ENCODE peak calls at places on chromosomes 3 and 15, in seven cellular contexts. Q, S, C, H, Z, D and E are unnamed samples. For H3K4me1, the result is how much of the 10 kb centered on the place peaks cover.

GRCh38 chr3:194294199-194294887 is 56.8 kb downstream of the CPN2 start:
- DNase-seq in Q (peak), S (no peak), C (peak), H (peak), Z (no peak), D (peak), E (no peak)

GRCh38 chr3:17459470-17459993 is 282.9 kb downstream of the TBC1D5 start:
- DNase-seq in Q (no peak), S (no peak), C (no peak), H (no peak), Z (no peak), D (no peak), E (no peak)

GRCh38 chr15:70815604-70816003 is 38.4 kb downstream of the LARP6 start:
- DNase-seq in Q (no peak), S (no peak), C (no peak), H (no peak), Z (no peak), D (no peak), E (no peak)

GRCh38 chr3:180036092-180036677 is 552 bp downstream of the PEX5L start:
- DNase-seq in Q (peak), S (no peak), C (no peak), H (no peak), Z (no peak), D (no peak), E (no peak)

GRCh38 chr15:45095661-45096060 is 18.3 kb downstream of the DUOX2 start:
- DNase-seq in Q (no peak), S (no peak), C (no peak), H (no peak), Z (peak), D (no peak), E (no peak)

GRCh38 chr3:143329567-143330164 is 210.1 kb downstream of the CHST2 start:
- DNase-seq in Q (no peak), S (no peak), C (peak), H (no peak), Z (no peak), D (no peak), E (no peak)

GRCh38 chr15:92899910-92900711 is at the start of gene CHD2:
- DNase-seq in Q (peak), S (peak), C (peak), H (peak), Z (no peak), D (peak), E (no peak)

GRCh38 chr15:25863067-25863967 is at the start of gene ATP10A:
- DNase-seq in Q (peak), S (no peak), C (peak), H (peak), Z (peak), D (peak), E (no peak)

GRCh38 chr3:103169289-103169688 is 734.5 kb downstream of the ZPLD1 start:
- DNase-seq in Q (no peak), S (no peak), C (no peak), H (no peak), Z (no peak), D (no peak), E (no peak)

GRCh38 chr15:69493406-69493805 is 40.8 kb downstream of the RPLP1 start:
- DNase-seq in Q (no peak), S (no peak), C (no peak), H (no peak), Z (no peak), D (no peak), E (no peak)

GRCh38 chr3:100184960-100185566 is 70.8 kb upstream of the FILIP1L start:
- DNase-seq in Q (no peak), S (no peak), C (no peak), H (no peak), Z (no peak), D (no peak), E (no peak)

GRCh38 chr3:25043757-25044156 is 384.3 kb upstream of the RARB start:
- DNase-seq in Q (no peak), S (no peak), C (no peak), H (no peak), Z (no peak), D (no peak), E (no peak)

GRCh38 chr3:147218976-147219375 is 187.4 kb downstream of the ZIC4 start:
- DNase-seq in Q (no peak), S (no peak), C (no peak), H (no peak), Z (no peak), D (no peak), E (no peak)

GRCh38 chr15:33871911-33872760 is 96.2 kb upstream of the CHRM5 start:
- DNase-seq in Q (no peak), S (no peak), C (no peak), H (no peak), Z (no peak), D (no peak), E (no peak)

GRCh38 chr3:143975549-143976152 is 4.0 kb downstream of the DIPK2A start:
- DNase-seq in Q (peak), S (no peak), C (no peak), H (no peak), Z (no peak), D (no peak), E (no peak)

GRCh38 chr15:73141216-73141900 is 89.1 kb downstream of the NEO1 start:
- DNase-seq in Q (no peak), S (no peak), C (no peak), H (no peak), Z (no peak), D (no peak), E (no peak)

GRCh38 chr3:71010731-71011455 is 572.6 kb downstream of the FOXP1 start:
- DNase-seq in Q (no peak), S (peak), C (no peak), H (no peak), Z (no peak), D (no peak), E (no peak)

GRCh38 chr3:165507576-165507975 is 311.4 kb upstream of the SLITRK3 start:
- DNase-seq in Q (no peak), S (no peak), C (no peak), H (no peak), Z (no peak), D (no peak), E (no peak)

GRCh38 chr15:89963301-89964288 is 37.5 kb upstream of the ZNF710 start:
- DNase-seq in Q (no peak), S (no peak), C (no peak), H (peak), Z (no peak), D (no peak), E (no peak)

GRCh38 chr3:65173841-65174240 is 486.0 kb upstream of the ADAMTS9 start:
- DNase-seq in Q (no peak), S (no peak), C (no peak), H (no peak), Z (no peak), D (no peak), E (no peak)

GRCh38 chr15:42150246-42150970 is 6.0 kb downstream of the PLA2G4F start:
- DNase-seq in Q (no peak), S (no peak), C (no peak), H (no peak), Z (no peak), D (no peak), E (no peak)

GRCh38 chr3:23888617-23889228 is 28.1 kb downstream of the NKIRAS1 start:
- DNase-seq in Q (peak), S (no peak), C (no peak), H (no peak), Z (no peak), D (no peak), E (no peak)

GRCh38 chr3:135621184-135621931 is 344.2 kb upstream of the PPP2R3A start:
- DNase-seq in Q (peak), S (no peak), C (peak), H (no peak), Z (no peak), D (no peak), E (no peak)

GRCh38 chr3:56890448-56891083 is 88.8 kb upstream of the ARHGEF3 start:
- DNase-seq in Q (no peak), S (peak), C (no peak), H (no peak), Z (no peak), D (no peak), E (no peak)

GRCh38 chr3:13574798-13575451 is 26.0 kb downstream of the FBLN2 start:
- DNase-seq in Q (no peak), S (no peak), C (no peak), H (no peak), Z (no peak), D (no peak), E (no peak)

GRCh38 chr15:87871738-87872315 is 384.7 kb downstream of the NTRK3 start:
- DNase-seq in Q (no peak), S (no peak), C (no peak), H (no peak), Z (no peak), D (no peak), E (no peak)

GRCh38 chr15:25170113-25170731 is 215.4 kb downstream of the SNRPN start:
- DNase-seq in Q (no peak), S (no peak), C (peak), H (peak), Z (peak), D (peak), E (no peak)

GRCh38 chr3:71099997-71100719 is 483.4 kb downstream of the FOXP1 start:
- DNase-seq in Q (no peak), S (no peak), C (no peak), H (no peak), Z (no peak), D (no peak), E (no peak)

GRCh38 chr3:71536376-71536965 is 47.1 kb downstream of the FOXP1 start:
- DNase-seq in Q (no peak), S (no peak), C (no peak), H (no peak), Z (no peak), D (no peak), E (no peak)

GRCh38 chr15:73518180-73518862 is 75.4 kb downstream of the REC114 start:
- DNase-seq in Q (peak), S (no peak), C (peak), H (no peak), Z (no peak), D (no peak), E (peak)

DNA sequence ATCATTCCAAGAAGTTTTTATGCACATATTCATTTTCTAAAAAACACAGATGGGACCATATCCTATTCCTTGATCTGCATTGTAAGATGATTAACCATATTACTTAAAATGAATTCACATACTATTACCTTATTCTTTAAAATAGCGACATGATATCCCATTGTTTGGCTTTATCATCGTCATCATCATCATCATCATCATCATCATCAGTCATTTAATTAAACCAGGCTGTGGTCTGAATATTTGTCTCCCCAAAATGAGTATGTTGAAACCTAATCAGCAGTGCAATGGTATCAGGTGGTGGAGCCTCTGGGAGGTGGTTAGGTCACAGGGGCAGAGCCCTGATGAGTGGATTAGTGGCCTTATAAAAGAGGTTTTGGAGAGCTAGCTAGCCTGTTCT is 4.4 kb downstream of the TRAK1 start:
- DNase-seq in Q (no peak), S (no peak), C (no peak), H (no peak), Z (no peak), D (no peak), E (no peak)
- H3K4me1 ChIP-seq in Q (under half), S (under half), C (under half), H (under half), Z (under half), D (under half), E (under half)

DNA sequence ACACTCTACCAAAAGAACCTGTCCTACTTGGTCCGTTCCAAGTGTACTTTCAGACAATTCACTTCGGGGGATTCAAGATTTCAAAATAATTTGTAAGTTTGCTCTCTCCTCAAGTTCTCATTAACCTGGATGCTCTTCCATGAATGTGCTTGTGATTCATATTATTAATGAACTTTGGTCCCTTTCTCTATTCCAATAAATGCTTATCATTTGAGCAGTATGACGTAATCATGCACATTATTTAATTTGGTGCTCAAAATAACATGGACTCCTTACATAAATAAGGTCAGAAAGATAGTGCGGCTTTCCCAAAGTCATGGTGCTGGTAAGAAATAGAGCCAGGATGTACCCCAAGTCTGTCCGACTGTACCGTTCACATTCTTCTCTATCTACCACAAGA is 323.2 kb upstream of the SLCO3A1 start:
- DNase-seq in Q (no peak), S (no peak), C (no peak), H (no peak), Z (no peak), D (no peak), E (no peak)
- H3K27ac ChIP-seq in Q (no peak), S (peak), C (no peak), H (no peak), Z (no peak), D (no peak), E (no peak)

GRCh38 chr3:117695871-117696270 is 986.3 kb downstream of the TUSC7 start:
- DNase-seq in Q (no peak), S (no peak), C (no peak), H (no peak), Z (no peak), D (no peak), E (no peak)

GRCh38 chr3:117699058-117699457 is 989.5 kb downstream of the TUSC7 start:
- DNase-seq in Q (no peak), S (no peak), C (no peak), H (no peak), Z (no peak), D (no peak), E (no peak)

GRCh38 chr3:117692416-117692995 is 982.9 kb downstream of the TUSC7 start:
- DNase-seq in Q (peak), S (no peak), C (peak), H (no peak), Z (no peak), D (no peak), E (no peak)

GRCh38 chr3:117696871-117697270 is 987.3 kb downstream of the TUSC7 start:
- DNase-seq in Q (no peak), S (no peak), C (no peak), H (no peak), Z (no peak), D (no peak), E (no peak)

GRCh38 chr3:117695321-117695720 is 985.7 kb downstream of the TUSC7 start:
- DNase-seq in Q (no peak), S (no peak), C (no peak), H (no peak), Z (no peak), D (no peak), E (no peak)
- H3K4me1 ChIP-seq in Q (under half), S (under half), C (under half), H (under half), Z (under half), D (under half), E (under half)

DNA sequence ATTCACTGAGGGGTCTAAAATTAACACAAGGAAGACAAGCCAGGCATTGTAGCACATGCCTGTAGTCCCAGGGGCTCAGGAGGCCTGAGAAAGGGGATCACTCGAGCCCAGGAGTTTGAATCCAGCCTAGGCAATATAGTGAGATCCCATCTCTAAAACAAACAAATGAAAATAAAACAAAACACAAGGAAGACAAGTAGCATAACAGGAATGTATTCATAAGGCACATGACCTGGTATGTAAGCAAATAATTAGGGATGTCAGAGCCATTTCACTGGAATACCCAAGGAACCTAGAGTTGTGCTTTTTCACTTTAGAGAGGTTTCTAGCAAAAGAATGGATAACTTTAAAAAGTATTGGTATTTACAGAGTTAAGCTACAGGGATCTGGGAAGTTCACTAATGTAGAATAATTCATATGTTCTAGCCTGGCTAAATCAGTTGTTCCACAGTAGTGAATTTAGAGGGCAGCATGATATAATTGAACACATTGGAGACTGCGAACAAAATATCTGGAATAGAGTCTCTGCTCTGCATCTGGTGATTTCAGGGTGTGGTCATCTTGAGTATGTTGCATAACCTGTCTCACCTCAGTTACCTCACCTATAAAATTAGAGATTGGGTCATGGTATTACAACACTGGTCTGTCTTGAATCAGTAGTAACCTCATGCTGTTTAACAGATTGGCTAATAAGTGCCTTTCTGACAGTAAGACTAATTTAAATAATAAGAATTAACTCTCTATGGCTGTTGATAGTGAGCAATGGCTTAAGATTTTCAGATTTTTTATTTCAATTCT is 9.3 kb downstream of the GRAMD1C start:
- DNase-seq in Q (no peak), S (no peak), C (no peak), H (no peak), Z (no peak), D (no peak), E (no peak)
- H3K27ac ChIP-seq in Q (no peak), S (no peak), C (no peak), H (peak), Z (no peak), D (no peak), E (no peak)